ENCODE peak calls at places on chromosomes 4 and X, in four cellular contexts. R, C, I and K are unnamed samples.

GRCh38 chrX:65587616-65588526 is 53.3 kb upstream of the LAS1L start:
- DNase-seq in R (no peak), C (no peak), I (peak), K (no peak)

GRCh38 chrX:30153175-30153880 is 62.0 kb upstream of the MAGEB2 start:
- DNase-seq in R (no peak), C (no peak), I (no peak), K (no peak)

GRCh38 chr4:119728692-119729593 is 100.3 kb upstream of the PDE5A start:
- DNase-seq in R (no peak), C (no peak), I (no peak), K (no peak)

GRCh38 chrX:137032378-137032694 is 1.5 kb downstream of the GPR101 start:
- DNase-seq in R (no peak), C (no peak), I (no peak), K (no peak)

GRCh38 chr4:179399054-179399782 is 1957.0 kb upstream of the AGA start:
- DNase-seq in R (no peak), C (no peak), I (no peak), K (no peak)

GRCh38 chrX:28498658-28499057 is 88.6 kb upstream of the IL1RAPL1 start:
- DNase-seq in R (no peak), C (no peak), I (no peak), K (no peak)

GRCh38 chrX:151801980-151802379 is 67.4 kb downstream of the CNGA2 start:
- DNase-seq in R (no peak), C (no peak), I (no peak), K (peak)

GRCh38 chr4:3202836-3203820 is 45.8 kb upstream of the MSANTD1 start:
- DNase-seq in R (no peak), C (no peak), I (no peak), K (no peak)

GRCh38 chrX:9207142-9207541 is 173.2 kb upstream of the FAM9B start:
- DNase-seq in R (no peak), C (no peak), I (no peak), K (no peak)

GRCh38 chr4:153497988-153498967 is 32.1 kb downstream of the TMEM131L start:
- DNase-seq in R (no peak), C (no peak), I (no peak), K (no peak)
- H3K27ac ChIP-seq in R (peak), C (peak), I (no peak), K (no peak)

DNA sequence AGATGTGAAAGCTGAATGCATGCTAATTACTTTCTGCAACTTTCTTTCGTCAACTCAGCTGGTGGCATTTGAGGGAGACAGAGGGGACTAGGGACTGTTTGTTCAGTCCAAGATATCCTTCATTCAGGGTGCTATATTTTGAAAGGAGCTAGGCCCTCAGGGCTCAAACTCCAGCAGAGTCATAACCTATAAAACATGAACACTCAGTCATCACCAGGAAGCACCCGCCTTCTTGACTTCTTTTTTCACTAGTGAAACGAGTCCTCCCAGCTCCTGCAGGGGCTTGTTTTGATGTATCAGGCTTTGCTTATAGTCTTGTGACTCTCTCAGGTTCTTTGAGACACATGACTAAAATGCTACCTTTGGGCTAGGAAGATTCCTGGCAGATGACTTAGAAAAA is 230.6 kb downstream of the PCDH7 start:
- DNase-seq in R (no peak), C (no peak), I (no peak), K (no peak)
- H3K27ac ChIP-seq in R (no peak), C (no peak), I (no peak), K (no peak)

GRCh38 chr4:15711762-15712161 is 8.9 kb downstream of the BST1 start:
- DNase-seq in R (no peak), C (no peak), I (no peak), K (no peak)

GRCh38 chr4:15714616-15715015 is 11.8 kb downstream of the BST1 start:
- DNase-seq in R (no peak), C (no peak), I (no peak), K (no peak)

GRCh38 chr4:15712214-15712613 is 9.3 kb downstream of the BST1 start:
- DNase-seq in R (no peak), C (no peak), I (no peak), K (no peak)

GRCh38 chr4:15717126-15717525 is 14.3 kb downstream of the BST1 start:
- DNase-seq in R (no peak), C (no peak), I (no peak), K (no peak)

DNA sequence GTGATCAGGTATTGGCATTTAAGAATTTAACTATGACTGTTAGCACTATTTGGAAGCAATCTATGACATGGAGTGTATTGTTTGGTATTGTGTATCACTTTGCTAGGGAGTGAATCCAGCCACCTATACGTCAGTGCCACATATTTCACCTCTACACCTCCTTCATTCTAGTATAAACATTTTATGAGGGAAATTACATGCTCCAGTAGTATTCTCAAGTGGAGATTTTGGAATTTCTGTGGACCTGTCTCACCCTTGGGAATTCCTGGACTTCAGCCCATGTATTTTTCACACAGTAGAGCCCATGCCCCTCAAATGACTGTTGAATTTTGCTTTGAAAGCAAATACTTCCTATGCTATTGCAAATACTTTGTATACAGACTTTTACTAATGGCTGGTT is 11.3 kb downstream of the BST1 start:
- DNase-seq in R (no peak), C (no peak), I (no peak), K (no peak)
- H3K27ac ChIP-seq in R (no peak), C (no peak), I (no peak), K (no peak)

GRCh38 chr4:65669981-65670330 is 333 bp downstream of the EPHA5 start:
- DNase-seq in R (no peak), C (no peak), I (no peak), K (no peak)

GRCh38 chr4:65670331-65671031 is at the start of gene EPHA5:
- DNase-seq in R (no peak), C (no peak), I (peak), K (peak)

GRCh38 chr4:65669008-65669971 is 999 bp downstream of the EPHA5 start:
- DNase-seq in R (no peak), C (no peak), I (peak), K (no peak)

GRCh38 chr4:65665951-65666523 is 4.3 kb downstream of the EPHA5 start:
- DNase-seq in R (no peak), C (no peak), I (no peak), K (no peak)

GRCh38 chr4:65668201-65669007 is 1.9 kb downstream of the EPHA5 start:
- DNase-seq in R (no peak), C (no peak), I (no peak), K (no peak)
- H3K27ac ChIP-seq in R (peak), C (no peak), I (no peak), K (peak)

DNA sequence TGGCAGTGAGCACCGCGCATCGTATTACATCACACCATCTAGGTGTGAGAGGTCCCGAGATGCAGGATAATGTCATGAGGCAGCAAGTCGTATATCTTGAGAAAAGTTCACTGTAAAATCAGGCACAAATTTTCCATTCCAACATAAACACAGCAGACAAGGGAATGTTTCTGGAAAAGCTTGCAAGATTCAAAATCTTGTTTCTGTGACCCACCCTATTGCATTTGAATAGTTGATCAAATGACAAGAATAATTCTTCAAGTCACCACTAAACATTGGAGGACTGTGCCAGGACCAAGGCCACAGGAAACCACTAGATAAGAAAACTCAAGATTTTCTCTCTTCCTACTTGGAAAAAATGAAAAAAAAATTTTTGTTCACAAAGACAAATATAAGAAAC is 127.6 kb downstream of the LDB2 start:
- DNase-seq in R (no peak), C (no peak), I (no peak), K (no peak)
- H3K27ac ChIP-seq in R (no peak), C (no peak), I (no peak), K (no peak)